ENCODE peak calls at places on chromosomes 7 and 10, in eight cellular contexts. T is GM23338, Q is GM12878, D is H1, V is HepG2, B is HCT116, Y is K562, M is endothelial cell of umbilical vein. O is an unnamed sample.

GRCh38 chr7:125033506-125033905 is 103.9 kb upstream of the POT1 start:
- DNase-seq in Q (no peak), T (peak), M (no peak), B (no peak), Y (no peak), D (no peak), V (no peak), O (no peak)

GRCh38 chr10:35259769-35260397 is 76.4 kb upstream of the CCNY start:
- DNase-seq in Q (no peak), V (peak), M (no peak), T (no peak), B (no peak), Y (no peak), D (no peak), O (no peak)

GRCh38 chr7:50533849-50534248 is 31.4 kb downstream of the DDC start:
- DNase-seq in B (no peak), T (no peak), V (peak), M (no peak), Y (no peak), D (no peak), Q (no peak), O (no peak)

GRCh38 chr7:139034855-139035587 is 821 bp downstream of the ZC3HAV1L start:
- DNase-seq in T (peak), B (no peak), Y (no peak), Q (no peak), M (peak), D (no peak), V (no peak), O (no peak)

GRCh38 chr10:34217524-34217923 is 597.6 kb downstream of the PARD3 start:
- DNase-seq in D (no peak), Q (no peak), M (no peak), V (no peak), B (no peak), T (no peak), Y (no peak), O (no peak)

GRCh38 chr7:10889266-10889898 is 84.3 kb upstream of the PHF14 start:
- DNase-seq in Y (peak), Q (no peak), M (peak), B (peak), D (peak), T (peak), V (peak), O (peak)

GRCh38 chr10:131808370-131808930 is 92.4 kb upstream of the PPP2R2D start:
- DNase-seq in V (no peak), Y (no peak), Q (no peak), B (no peak), M (no peak), D (no peak), T (no peak), O (no peak)

GRCh38 chr10:119507115-119507514 is 35.4 kb downstream of the RGS10 start:
- DNase-seq in V (no peak), Y (no peak), B (no peak), Q (no peak), M (no peak), T (no peak), D (no peak), O (no peak)

GRCh38 chr7:33233659-33234058 is 104.3 kb downstream of the BBS9 start:
- DNase-seq in V (no peak), D (no peak), T (no peak), B (no peak), Q (no peak), Y (no peak), M (no peak), O (no peak)

GRCh38 chr10:127556911-127557310 is 7.8 kb downstream of the NPS start:
- DNase-seq in V (no peak), T (peak), D (no peak), Y (no peak), Q (no peak), B (no peak), M (no peak), O (no peak)

GRCh38 chr7:157250605-157251228 is 86.1 kb upstream of the DNAJB6 start:
- DNase-seq in T (peak), D (peak), M (peak), B (peak), Q (no peak), V (peak), Y (peak), O (no peak)

GRCh38 chr10:15427836-15428414 is 56.8 kb upstream of the FAM171A1 start:
- DNase-seq in B (peak), Q (no peak), D (no peak), M (peak), V (peak), T (peak), Y (peak), O (peak)

GRCh38 chr10:130179640-130180039 is 43.4 kb downstream of the GLRX3 start:
- DNase-seq in Q (no peak), M (peak), D (no peak), T (peak), Y (no peak), B (peak), V (peak), O (peak)

GRCh38 chr10:43816351-43817321 is 168.0 kb upstream of the ZNF32 start:
- DNase-seq in T (no peak), D (no peak), M (no peak), B (no peak), V (no peak), Q (peak), Y (no peak), O (no peak)

GRCh38 chr7:155878250-155878649 is 66.0 kb upstream of the SHH start:
- DNase-seq in V (no peak), Q (no peak), Y (no peak), T (no peak), B (no peak), D (no peak), M (no peak), O (no peak)

GRCh38 chr10:112375721-112376577 is 2.0 kb downstream of the ACSL5 start:
- DNase-seq in D (no peak), T (no peak), B (no peak), Y (no peak), Q (peak), M (peak), V (peak), O (no peak)

DNA sequence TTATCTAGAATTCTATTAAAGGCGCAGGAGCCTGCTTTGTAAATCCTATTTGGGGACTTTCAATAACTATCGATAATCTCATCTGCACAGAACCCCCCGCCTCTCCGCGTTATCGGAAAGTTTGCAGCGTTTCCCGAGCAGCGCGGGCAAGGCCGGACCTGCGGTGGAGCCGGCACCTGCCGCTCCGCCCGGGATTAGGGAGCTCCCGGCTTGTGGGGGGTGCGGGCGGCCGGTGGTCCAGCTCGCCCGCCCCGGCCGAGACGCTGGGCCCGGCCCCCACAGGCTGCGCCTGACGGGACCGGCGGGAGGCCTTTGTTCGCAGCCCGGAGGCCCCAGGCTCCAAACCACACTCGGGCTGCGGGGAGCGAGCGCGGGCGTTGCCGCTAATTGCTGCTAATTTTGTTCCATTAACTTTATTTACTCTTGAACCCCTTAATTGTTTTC is 9.5 kb downstream of the UNCX start:
- DNase-seq in V (no peak), M (no peak), B (no peak), D (no peak), Q (no peak), T (peak), Y (no peak), O (no peak)
- TF ChIP-seq EZH2 in V (no peak), M (peak), B (no peak), D (peak), Q (no peak), T (peak), Y (no peak), O (no peak)

DNA sequence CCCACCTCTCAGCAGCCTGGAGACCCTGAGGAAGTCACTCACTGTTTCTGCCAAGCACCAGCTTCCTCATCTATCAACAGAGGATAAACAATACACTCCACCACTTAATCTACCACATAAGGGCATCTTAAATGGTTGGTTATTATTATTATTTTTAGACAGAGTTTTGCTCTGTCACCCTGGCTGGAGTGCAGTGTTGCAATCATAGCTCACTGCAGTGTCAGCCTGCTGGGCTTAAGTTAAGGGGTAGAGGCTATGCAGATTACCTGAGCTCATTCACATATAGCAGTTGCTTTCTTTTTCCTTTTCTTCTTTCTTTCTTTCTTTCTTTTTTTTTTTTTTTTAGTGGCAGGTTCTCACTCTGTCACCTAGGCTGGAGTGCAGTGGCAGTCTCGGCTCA is 59.5 kb upstream of the ELN start:
- DNase-seq in V (no peak), M (no peak), T (no peak), B (no peak), Y (no peak), Q (no peak), D (no peak), O (no peak)
- TF ChIP-seq POLR2AphosphoS5 in V (no peak), M (no peak), T (no peak), B (no peak), Y (no peak), Q (no peak), D (no peak), O (no peak)

GRCh38 chr10:98795467-98795866 is 348.7 kb upstream of the HPS1 start:
- DNase-seq in D (no peak), M (no peak), Y (no peak), B (no peak), Q (no peak), T (no peak), V (no peak), O (no peak)
- H3K27ac ChIP-seq in D (no peak), M (no peak), Y (no peak), B (no peak), Q (no peak), T (no peak), V (no peak), O (no peak)

GRCh38 chr7:94904982-94905381 is 2.4 kb upstream of the PPP1R9A start:
- DNase-seq in B (no peak), M (no peak), D (no peak), Q (no peak), V (no peak), Y (no peak), T (no peak), O (no peak)
- TF ChIP-seq EZH2 in B (no peak), M (no peak), D (no peak), Q (no peak), V (no peak), Y (no peak), T (no peak), O (no peak)

GRCh38 chr7:97731736-97732370 is at the start of gene TAC1:
- DNase-seq in B (no peak), D (no peak), Q (no peak), M (no peak), Y (no peak), T (peak), V (no peak), O (no peak)

GRCh38 chr7:97734255-97734654 is 2.4 kb downstream of the TAC1 start:
- DNase-seq in B (no peak), D (no peak), V (no peak), Y (no peak), M (no peak), Q (no peak), T (no peak), O (no peak)

GRCh38 chr7:97735075-97735474 is 3.2 kb downstream of the TAC1 start:
- DNase-seq in Y (no peak), V (no peak), M (no peak), D (no peak), B (no peak), T (no peak), Q (no peak), O (no peak)

GRCh38 chr7:97732567-97733275 is 835 bp downstream of the TAC1 start:
- DNase-seq in Q (no peak), T (peak), Y (no peak), B (no peak), V (no peak), D (no peak), M (no peak), O (no peak)

DNA sequence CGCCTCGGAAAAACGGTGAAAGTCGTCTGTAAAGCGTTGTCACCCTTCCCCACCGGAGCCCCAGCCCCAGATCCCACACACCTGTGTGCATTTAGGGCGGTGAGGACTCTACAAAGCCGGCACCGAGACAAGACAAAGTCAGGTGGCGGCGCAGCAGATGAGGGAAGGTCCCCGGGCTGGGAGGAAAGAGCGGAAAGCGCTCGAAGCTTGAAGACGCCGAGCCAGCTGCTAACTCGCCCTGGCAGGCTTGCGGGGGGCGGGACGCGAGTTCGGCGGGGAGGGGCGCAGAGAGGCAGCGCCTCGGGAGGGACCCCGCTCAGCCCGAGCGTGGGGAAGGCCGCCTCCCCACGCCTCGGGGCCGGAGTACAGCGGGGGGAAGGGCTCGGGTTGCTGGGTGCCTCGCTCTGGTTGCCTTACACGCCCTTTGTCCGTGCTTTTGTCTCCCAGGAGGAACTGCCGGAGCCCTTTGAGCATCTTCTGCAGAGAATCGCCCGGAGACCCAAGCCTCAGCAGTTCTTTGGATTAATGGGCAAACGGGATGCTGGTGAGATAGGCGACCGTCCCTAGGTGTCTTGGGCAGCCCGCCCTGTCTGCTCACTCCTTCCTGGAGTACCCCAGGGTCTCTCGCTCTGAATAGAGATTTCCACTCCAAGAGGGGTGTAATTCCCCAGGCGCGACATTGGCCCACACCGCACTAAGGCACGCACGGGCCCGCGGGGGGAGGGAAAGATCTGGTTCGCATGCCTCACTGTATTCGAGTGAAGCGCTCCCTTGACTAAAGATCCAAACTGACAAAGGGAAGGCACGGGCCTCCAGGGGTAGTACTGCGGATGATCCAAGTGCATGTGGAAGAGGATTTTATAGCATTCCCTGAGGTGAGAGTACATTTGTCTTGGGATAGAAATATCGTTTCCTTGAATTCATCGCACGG is 1.7 kb downstream of the TAC1 start:
- DNase-seq in V (no peak), T (peak), Q (no peak), B (no peak), D (no peak), M (no peak), Y (no peak), O (no peak)
- TF ChIP-seq POLR2AphosphoS5 in V (no peak), T (no peak), Q (no peak), B (no peak), D (no peak), M (no peak), Y (no peak), O (no peak)

GRCh38 chr10:63456437-63457210 is 9.2 kb downstream of the JMJD1C start:
- DNase-seq in D (no peak), V (no peak), Y (no peak), Q (no peak), B (no peak), T (no peak), M (no peak), O (no peak)
- H3K27ac ChIP-seq in D (no peak), V (no peak), Y (no peak), Q (no peak), B (no peak), T (no peak), M (no peak), O (no peak)

GRCh38 chr7:27098493-27099223 is 2.9 kb upstream of the HOXA1 start:
- DNase-seq in M (peak), T (peak), D (no peak), Y (no peak), V (no peak), Q (no peak), B (no peak), O (no peak)
- TF ChIP-seq EZH2 in M (no peak), T (peak), D (peak), Y (peak), V (no peak), Q (no peak), B (no peak), O (peak)

GRCh38 chr10:10872035-10872673 is 145.5 kb upstream of the CELF2 start:
- DNase-seq in Q (no peak), V (no peak), D (no peak), M (peak), T (peak), B (no peak), Y (no peak), O (no peak)
- TF ChIP-seq POLR2AphosphoS5 in Q (no peak), V (no peak), D (no peak), M (peak), T (no peak), B (no peak), Y (no peak), O (no peak)